ENCODE peak calls at places on chromosomes 3 and 15, in eight cellular contexts. One of them, this sample, is unnamed.

GRCh38 chr3:58388550-58389061 is 45.0 kb downstream of the PDHB start:
- DNase-seq in body of pancreas: no peak
- DNase-seq in left lung: no peak
- DNase-seq in psoas muscle: no peak
- DNase-seq in mammary epithelial cell: no peak
- DNase-seq in HCT116: no peak
- DNase-seq in IMR-90: peak
- DNase-seq in upper lobe of right lung: no peak
- DNase-seq in this sample: no peak

GRCh38 chr3:62415312-62415791 is 42.0 kb upstream of the FEZF2 start:
- DNase-seq in body of pancreas: no peak
- DNase-seq in left lung: no peak
- DNase-seq in psoas muscle: no peak
- DNase-seq in mammary epithelial cell: no peak
- DNase-seq in HCT116: no peak
- DNase-seq in IMR-90: no peak
- DNase-seq in upper lobe of right lung: no peak
- DNase-seq in this sample: no peak

GRCh38 chr3:17032407-17033034 is 147.8 kb downstream of the PLCL2 start:
- DNase-seq in body of pancreas: peak
- DNase-seq in left lung: no peak
- DNase-seq in psoas muscle: no peak
- DNase-seq in mammary epithelial cell: no peak
- DNase-seq in HCT116: peak
- DNase-seq in IMR-90: peak
- DNase-seq in upper lobe of right lung: no peak
- DNase-seq in this sample: no peak

GRCh38 chr15:85296615-85297402 is 83.6 kb upstream of the AKAP13 start:
- DNase-seq in body of pancreas: peak
- DNase-seq in left lung: peak
- DNase-seq in psoas muscle: peak
- DNase-seq in mammary epithelial cell: peak
- DNase-seq in HCT116: peak
- DNase-seq in IMR-90: peak
- DNase-seq in upper lobe of right lung: no peak
- DNase-seq in this sample: peak

GRCh38 chr15:58264068-58264971 is 126.1 kb downstream of the AQP9 start:
- DNase-seq in body of pancreas: no peak
- DNase-seq in left lung: no peak
- DNase-seq in psoas muscle: no peak
- DNase-seq in mammary epithelial cell: no peak
- DNase-seq in HCT116: no peak
- DNase-seq in IMR-90: no peak
- DNase-seq in upper lobe of right lung: no peak
- DNase-seq in this sample: no peak

GRCh38 chr15:100727291-100727851 is 125.0 kb downstream of the ASB7 start:
- DNase-seq in body of pancreas: no peak
- DNase-seq in left lung: no peak
- DNase-seq in psoas muscle: no peak
- DNase-seq in mammary epithelial cell: peak
- DNase-seq in HCT116: no peak
- DNase-seq in IMR-90: no peak
- DNase-seq in upper lobe of right lung: no peak
- DNase-seq in this sample: no peak

GRCh38 chr3:89216021-89216739 is 108.8 kb downstream of the EPHA3 start:
- DNase-seq in body of pancreas: no peak
- DNase-seq in left lung: no peak
- DNase-seq in psoas muscle: no peak
- DNase-seq in mammary epithelial cell: no peak
- DNase-seq in HCT116: no peak
- DNase-seq in IMR-90: peak
- DNase-seq in upper lobe of right lung: no peak
- DNase-seq in this sample: no peak

GRCh38 chr3:186638259-186638658 is 1.9 kb upstream of the FETUB start:
- DNase-seq in body of pancreas: no peak
- DNase-seq in left lung: no peak
- DNase-seq in psoas muscle: no peak
- DNase-seq in mammary epithelial cell: no peak
- DNase-seq in HCT116: no peak
- DNase-seq in IMR-90: no peak
- DNase-seq in upper lobe of right lung: no peak
- DNase-seq in this sample: no peak

GRCh38 chr3:14646589-14647413 is 4.8 kb upstream of the CCDC174 start:
- DNase-seq in body of pancreas: no peak
- DNase-seq in left lung: no peak
- DNase-seq in psoas muscle: no peak
- DNase-seq in mammary epithelial cell: no peak
- DNase-seq in HCT116: no peak
- DNase-seq in IMR-90: no peak
- DNase-seq in upper lobe of right lung: no peak
- DNase-seq in this sample: no peak

GRCh38 chr3:107548601-107549000 is 25.8 kb downstream of the BBX start:
- DNase-seq in body of pancreas: no peak
- DNase-seq in left lung: no peak
- DNase-seq in psoas muscle: no peak
- DNase-seq in mammary epithelial cell: no peak
- DNase-seq in HCT116: no peak
- DNase-seq in IMR-90: no peak
- DNase-seq in upper lobe of right lung: no peak
- DNase-seq in this sample: no peak

DNA sequence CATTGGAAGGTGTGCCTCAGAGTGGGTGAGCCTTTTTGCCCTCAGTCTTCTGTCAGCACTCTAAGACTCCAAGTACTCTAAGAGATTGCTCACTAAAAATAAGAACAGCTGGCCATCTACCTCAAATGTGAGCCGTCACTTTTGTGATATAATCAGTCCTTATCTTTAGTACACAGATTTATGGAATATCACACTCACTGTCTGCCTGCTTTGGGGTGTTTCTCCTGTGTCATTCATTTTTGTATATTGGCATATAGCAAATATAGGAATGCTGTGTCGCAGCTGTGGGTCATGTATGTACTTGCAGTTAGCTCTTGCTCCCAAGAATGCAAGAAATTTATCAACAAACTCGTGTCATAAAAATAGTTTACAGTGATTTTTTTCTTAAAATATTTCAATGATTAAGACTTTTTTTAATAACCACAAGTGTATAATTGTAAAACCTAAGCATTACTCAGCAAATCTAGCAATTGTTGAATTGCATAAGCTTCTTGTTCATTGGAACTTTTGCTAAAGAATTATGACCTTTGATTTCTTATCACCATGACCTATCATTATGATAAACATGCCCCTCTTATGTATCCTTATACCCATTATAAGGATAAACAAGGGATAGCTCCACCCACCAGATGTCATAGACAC is 18.8 kb downstream of the SETD5 start:
- DNase-seq in body of pancreas: no peak
- DNase-seq in left lung: no peak
- DNase-seq in psoas muscle: no peak
- DNase-seq in mammary epithelial cell: peak
- DNase-seq in HCT116: no peak
- DNase-seq in IMR-90: peak
- DNase-seq in upper lobe of right lung: no peak
- DNase-seq in this sample: no peak
- H3K27ac ChIP-seq in body of pancreas: no peak
- H3K27ac ChIP-seq in left lung: peak
- H3K27ac ChIP-seq in psoas muscle: peak
- H3K27ac ChIP-seq in mammary epithelial cell: peak
- H3K27ac ChIP-seq in HCT116: no peak
- H3K27ac ChIP-seq in IMR-90: peak
- H3K27ac ChIP-seq in upper lobe of right lung: no peak
- H3K27ac ChIP-seq in this sample: no peak

GRCh38 chr3:172249039-172249438 is 199.2 kb downstream of the GHSR start:
- DNase-seq in body of pancreas: no peak
- DNase-seq in left lung: no peak
- DNase-seq in psoas muscle: no peak
- DNase-seq in mammary epithelial cell: peak
- DNase-seq in HCT116: no peak
- DNase-seq in IMR-90: peak
- DNase-seq in upper lobe of right lung: no peak
- DNase-seq in this sample: no peak
- H3K27ac ChIP-seq in body of pancreas: no peak
- H3K27ac ChIP-seq in left lung: no peak
- H3K27ac ChIP-seq in psoas muscle: no peak
- H3K27ac ChIP-seq in mammary epithelial cell: peak
- H3K27ac ChIP-seq in HCT116: no peak
- H3K27ac ChIP-seq in IMR-90: no peak
- H3K27ac ChIP-seq in upper lobe of right lung: no peak
- H3K27ac ChIP-seq in this sample: no peak

DNA sequence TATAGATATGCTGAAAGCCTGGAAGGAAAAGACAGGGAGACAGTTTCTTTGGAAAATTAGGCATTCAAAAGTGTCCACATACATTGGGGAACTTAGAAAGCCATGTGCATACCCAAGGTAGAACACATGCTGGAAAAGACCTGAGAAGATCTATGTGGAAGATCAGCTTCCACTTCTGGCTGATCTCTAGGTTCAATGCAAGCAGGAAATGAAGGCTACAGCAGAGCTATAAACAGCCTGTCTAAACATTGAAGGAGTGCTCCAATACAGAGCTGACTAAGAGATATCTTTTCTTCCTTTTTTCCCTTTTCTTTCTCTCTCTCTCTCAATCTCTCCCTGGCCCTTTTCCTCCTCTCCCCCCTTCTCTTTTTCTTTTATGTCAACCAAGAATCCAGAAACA is 73.6 kb upstream of the TCF12 start:
- DNase-seq in body of pancreas: no peak
- DNase-seq in left lung: no peak
- DNase-seq in psoas muscle: no peak
- DNase-seq in mammary epithelial cell: no peak
- DNase-seq in HCT116: no peak
- DNase-seq in IMR-90: no peak
- DNase-seq in upper lobe of right lung: no peak
- DNase-seq in this sample: no peak
- H3K27ac ChIP-seq in body of pancreas: no peak
- H3K27ac ChIP-seq in left lung: no peak
- H3K27ac ChIP-seq in psoas muscle: no peak
- H3K27ac ChIP-seq in mammary epithelial cell: no peak
- H3K27ac ChIP-seq in HCT116: no peak
- H3K27ac ChIP-seq in IMR-90: no peak
- H3K27ac ChIP-seq in upper lobe of right lung: no peak
- H3K27ac ChIP-seq in this sample: no peak

GRCh38 chr3:114800272-114800671 is 346.8 kb downstream of the ZBTB20 start:
- DNase-seq in body of pancreas: no peak
- DNase-seq in left lung: no peak
- DNase-seq in psoas muscle: no peak
- DNase-seq in mammary epithelial cell: no peak
- DNase-seq in HCT116: no peak
- DNase-seq in IMR-90: no peak
- DNase-seq in upper lobe of right lung: no peak
- DNase-seq in this sample: no peak
- H3K27ac ChIP-seq in body of pancreas: no peak
- H3K27ac ChIP-seq in left lung: no peak
- H3K27ac ChIP-seq in psoas muscle: no peak
- H3K27ac ChIP-seq in mammary epithelial cell: no peak
- H3K27ac ChIP-seq in HCT116: no peak
- H3K27ac ChIP-seq in IMR-90: no peak
- H3K27ac ChIP-seq in upper lobe of right lung: no peak
- H3K27ac ChIP-seq in this sample: peak

DNA sequence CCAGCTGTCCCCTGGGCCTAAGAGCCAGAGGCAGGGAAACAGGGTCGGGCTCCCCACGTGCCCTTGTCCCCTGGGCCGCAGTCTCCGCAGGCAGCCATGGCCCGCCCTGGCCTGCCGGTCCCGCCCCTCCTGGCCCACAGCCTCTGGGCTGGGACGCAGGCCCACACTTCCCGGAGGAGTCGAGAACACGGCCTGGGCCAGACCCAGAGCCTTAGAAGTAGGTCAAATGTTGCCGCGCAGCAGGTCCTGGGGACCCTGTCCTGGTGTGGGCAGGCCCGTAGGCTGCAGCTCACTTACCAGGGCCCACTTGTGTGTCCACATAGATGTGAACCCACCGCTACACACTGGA is 4.3 kb upstream of the MYL3 start:
- DNase-seq in body of pancreas: peak
- DNase-seq in left lung: peak
- DNase-seq in psoas muscle: peak
- DNase-seq in mammary epithelial cell: no peak
- DNase-seq in HCT116: no peak
- DNase-seq in IMR-90: no peak
- DNase-seq in upper lobe of right lung: peak
- DNase-seq in this sample: peak
- H3K27ac ChIP-seq in body of pancreas: no peak
- H3K27ac ChIP-seq in left lung: peak
- H3K27ac ChIP-seq in psoas muscle: peak
- H3K27ac ChIP-seq in mammary epithelial cell: no peak
- H3K27ac ChIP-seq in HCT116: no peak
- H3K27ac ChIP-seq in IMR-90: no peak
- H3K27ac ChIP-seq in upper lobe of right lung: peak
- H3K27ac ChIP-seq in this sample: peak